ENCODE peak calls at places on chromosome 14, in nine cellular contexts. G is CD4-positive, CD25-positive, alpha-beta regulatory T cell; Y is spleen; M is iPS DF 6.9; O is PC-3; L is HTR-8/SVneo; J is AG09309; D is hepatic stellate cell; V is cardiac muscle cell. Z is an unnamed sample.

GRCh38 chr14:32977913-32978312 is 39.2 kb downstream of the NPAS3 start:
- DNase-seq in G (no peak), Y (no peak), M (no peak), O (no peak), L (no peak), J (no peak), D (no peak), V (no peak), Z (no peak)

GRCh38 chr14:105474478-105475268 is at the start of gene CRIP2:
- DNase-seq in G (peak; percentile 67), Y (no peak), M (no peak), O (peak; percentile 50), L (peak; percentile 57), J (no peak), D (peak; percentile 92), V (peak; percentile 89), Z (peak; percentile 84)

GRCh38 chr14:73457050-73457934 is 1.1 kb downstream of the NUMB start:
- DNase-seq in G (peak; percentile 8), Y (peak; percentile 88), M (no peak), O (peak; percentile 63), L (peak; percentile 55), J (no peak), D (peak; percentile 36), V (peak; percentile 58), Z (no peak)

GRCh38 chr14:106442857-106443256 is 916.5 kb downstream of the TMEM121 start:
- DNase-seq in G (no peak), Y (no peak), M (no peak), O (no peak), L (no peak), J (no peak), D (no peak), V (no peak), Z (no peak)

GRCh38 chr14:72350215-72350614 is 418.0 kb downstream of the RGS6 start:
- DNase-seq in G (no peak), Y (no peak), M (no peak), O (no peak), L (no peak), J (no peak), D (no peak), V (no peak), Z (no peak)

GRCh38 chr14:45251912-45252311 is 1.1 kb downstream of the MIS18BP1 start:
- DNase-seq in G (no peak), Y (no peak), M (no peak), O (peak; percentile 39), L (no peak), J (no peak), D (no peak), V (no peak), Z (peak; percentile 8)

GRCh38 chr14:71242237-71242748 is 335.0 kb downstream of the PCNX1 start:
- DNase-seq in G (no peak), Y (no peak), M (no peak), O (no peak), L (no peak), J (peak; percentile 84), D (no peak), V (peak; percentile 30), Z (no peak)

GRCh38 chr14:76829016-76829365 is 2.8 kb downstream of the LRRC74A start:
- DNase-seq in G (no peak), Y (no peak), M (no peak), O (no peak), L (no peak), J (no peak), D (no peak), V (no peak), Z (no peak)

GRCh38 chr14:104085032-104085888 is at the start of gene ASPG:
- DNase-seq in G (peak; percentile 27), Y (peak; percentile 69), M (no peak), O (no peak), L (no peak), J (no peak), D (no peak), V (peak; percentile 43), Z (no peak)

GRCh38 chr14:104882325-104882973 is 17.4 kb downstream of the CEP170B start:
- DNase-seq in G (no peak), Y (peak; percentile 68), M (no peak), O (peak; percentile 82), L (no peak), J (no peak), D (no peak), V (no peak), Z (peak; percentile 92)

GRCh38 chr14:96206461-96206860 is 1.8 kb downstream of the BDKRB2 start:
- DNase-seq in G (no peak), Y (no peak), M (no peak), O (peak; percentile 18), L (no peak), J (no peak), D (no peak), V (no peak), Z (no peak)

GRCh38 chr14:59254146-59254910 is 65.9 kb downstream of the DAAM1 start:
- DNase-seq in G (no peak), Y (no peak), M (no peak), O (peak; percentile 73), L (peak; percentile 92), J (no peak), D (peak; percentile 65), V (no peak), Z (no peak)

GRCh38 chr14:89245802-89246201 is 171.2 kb downstream of the FOXN3 start:
- DNase-seq in G (no peak), Y (no peak), M (no peak), O (no peak), L (no peak), J (no peak), D (no peak), V (no peak), Z (no peak)

GRCh38 chr14:68182492-68182891 is 362.9 kb downstream of the RAD51B start:
- DNase-seq in G (no peak), Y (no peak), M (no peak), O (no peak), L (no peak), J (no peak), D (no peak), V (no peak), Z (no peak)

GRCh38 chr14:102774391-102775153 is 2.7 kb upstream of the TRAF3 start:
- DNase-seq in G (peak; percentile 59), Y (peak; percentile 72), M (peak; percentile 73), O (peak; percentile 65), L (peak; percentile 80), J (no peak), D (peak; percentile 84), V (peak; percentile 78), Z (peak; percentile 82)

GRCh38 chr14:58731465-58732330 is 93.9 kb downstream of the DACT1 start:
- DNase-seq in G (no peak), Y (no peak), M (no peak), O (peak; percentile 100), L (peak; percentile 97), J (peak; percentile 99), D (peak; percentile 68), V (no peak), Z (peak; percentile 32)

GRCh38 chr14:90520326-90520725 is 123.5 kb downstream of the CALM1 start:
- DNase-seq in G (no peak), Y (no peak), M (no peak), O (no peak), L (no peak), J (no peak), D (no peak), V (no peak), Z (no peak)

GRCh38 chr14:51539571-51540037 is 112.1 kb upstream of the FRMD6 start:
- DNase-seq in G (no peak), Y (no peak), M (peak; percentile 20), O (peak; percentile 99), L (peak; percentile 62), J (peak; percentile 41), D (peak; percentile 40), V (no peak), Z (peak; percentile 23)

GRCh38 chr14:25007832-25008231 is 42.1 kb downstream of the STXBP6 start:
- DNase-seq in G (no peak), Y (no peak), M (no peak), O (no peak), L (peak; percentile 12), J (no peak), D (no peak), V (no peak), Z (no peak)

GRCh38 chr14:61927015-61927414 is 164.8 kb downstream of the SNAPC1 start:
- DNase-seq in G (no peak), Y (no peak), M (no peak), O (peak; percentile 94), L (peak; percentile 86), J (no peak), D (no peak), V (no peak), Z (no peak)

Z was measured in H54.